ENCODE peak calls at places on chromosomes 2 and 18, in eight cellular contexts. J, I, M, O, R, S, C and V are unnamed samples.

GRCh38 chr18:65942103-65942502 is 191.3 kb downstream of the CDH7 start:
- DNase-seq in J (no peak), I (no peak), M (no peak), O (no peak), R (no peak), S (no peak), C (no peak), V (no peak)

GRCh38 chr2:86038291-86039081 is 67.2 kb downstream of the POLR1A start:
- DNase-seq in J (peak; percentile 55), I (no peak), M (peak; percentile 82), O (no peak), R (peak; percentile 60), S (peak; percentile 74), C (no peak), V (no peak)

GRCh38 chr2:216559625-216560156 is 61.0 kb downstream of the RPL37A start:
- DNase-seq in J (no peak), I (no peak), M (no peak), O (no peak), R (peak; percentile 55), S (no peak), C (no peak), V (no peak)

GRCh38 chr2:15506231-15506819 is 54.8 kb downstream of the NBAS start:
- DNase-seq in J (no peak), I (no peak), M (no peak), O (no peak), R (no peak), S (no peak), C (no peak), V (no peak)

GRCh38 chr2:43201497-43201896 is 24.9 kb downstream of the ZFP36L2 start:
- DNase-seq in J (no peak), I (no peak), M (peak; percentile 67), O (no peak), R (no peak), S (no peak), C (no peak), V (no peak)

GRCh38 chr2:133977385-133977784 is 276.5 kb upstream of the MGAT5 start:
- DNase-seq in J (no peak), I (no peak), M (no peak), O (no peak), R (no peak), S (no peak), C (no peak), V (no peak)

GRCh38 chr2:214481204-214481603 is 70.3 kb downstream of the VWC2L start:
- DNase-seq in J (no peak), I (peak; percentile 24), M (no peak), O (no peak), R (no peak), S (peak; percentile 18), C (no peak), V (no peak)

GRCh38 chr2:229910832-229911412 is 10.9 kb downstream of the TRIP12 start:
- DNase-seq in J (no peak), I (peak; percentile 26), M (peak; percentile 40), O (peak; percentile 23), R (peak; percentile 16), S (no peak), C (no peak), V (no peak)

GRCh38 chr2:148876190-148876588 is 1.2 kb downstream of the KIF5C start:
- DNase-seq in J (no peak), I (no peak), M (no peak), O (no peak), R (no peak), S (no peak), C (peak; percentile 8), V (no peak)

GRCh38 chr18:74861154-74861553 is 263.5 kb downstream of the ZNF407 start:
- DNase-seq in J (no peak), I (peak; percentile 7), M (no peak), O (no peak), R (no peak), S (peak; percentile 37), C (no peak), V (no peak)

GRCh38 chr2:222445226-222445625 is 20.9 kb downstream of the SGPP2 start:
- DNase-seq in J (no peak), I (peak; percentile 32), M (no peak), O (no peak), R (no peak), S (no peak), C (no peak), V (no peak)

GRCh38 chr2:190123956-190124355 is 61.4 kb upstream of the MSTN start:
- DNase-seq in J (no peak), I (peak; percentile 19), M (no peak), O (no peak), R (no peak), S (peak; percentile 35), C (no peak), V (no peak)

GRCh38 chr18:32724071-32724696 is 48.6 kb downstream of the KLHL14 start:
- DNase-seq in J (no peak), I (no peak), M (no peak), O (no peak), R (no peak), S (no peak), C (no peak), V (no peak)

GRCh38 chr2:21001988-21002813 is 41.7 kb downstream of the APOB start:
- DNase-seq in J (no peak), I (no peak), M (no peak), O (no peak), R (no peak), S (no peak), C (no peak), V (no peak)